ENCODE peak calls at places on chromosomes 12 and 14, in seven cellular contexts. K is C1 segment of cervical spinal cord, D is fibroblast of lung, J is left cardiac atrium, Q is HuH-7, Y is NCI-H2081, P is mucosa of descending colon. M is an unnamed sample.

GRCh38 chr12:10940389-10940788 is 1.3 kb upstream of the TAS2R14 start:
- DNase-seq in K (no peak), D (peak; percentile 94), J (no peak), Q (no peak), Y (no peak), P (no peak), M (no peak)

GRCh38 chr12:115191342-115191741 is 507.4 kb upstream of the TBX3 start:
- DNase-seq in K (no peak), D (no peak), J (no peak), Q (no peak), Y (no peak), P (no peak), M (no peak)

GRCh38 chr12:108724054-108724889 is 7.0 kb downstream of the CORO1C start:
- DNase-seq in K (no peak), D (peak; percentile 70), J (no peak), Q (no peak), Y (no peak), P (peak; percentile 37), M (peak; percentile 19)

GRCh38 chr12:112230136-112230535 is 104.8 kb downstream of the TRAFD1 start:
- DNase-seq in K (no peak), D (no peak), J (no peak), Q (no peak), Y (no peak), P (no peak), M (no peak)

GRCh38 chr14:26548431-26548830 is 49.4 kb downstream of the NOVA1 start:
- DNase-seq in K (no peak), D (no peak), J (no peak), Q (no peak), Y (no peak), P (no peak), M (no peak)

GRCh38 chr12:6362383-6362782 is 13.0 kb downstream of the SCNN1A start:
- DNase-seq in K (no peak), D (no peak), J (no peak), Q (no peak), Y (no peak), P (no peak), M (no peak)

GRCh38 chr12:56836317-56836716 is 73.2 kb downstream of the HSD17B6 start:
- DNase-seq in K (no peak), D (peak; percentile 29), J (peak; percentile 53), Q (no peak), Y (no peak), P (no peak), M (no peak)

GRCh38 chr12:64938179-64938578 is 113.7 kb downstream of the TBC1D30 start:
- DNase-seq in K (no peak), D (no peak), J (no peak), Q (no peak), Y (no peak), P (no peak), M (no peak)

GRCh38 chr12:49293056-49293956 is 1.6 kb upstream of the PRPH start:
- DNase-seq in K (no peak), D (no peak), J (peak; percentile 73), Q (no peak), Y (peak; percentile 62), P (peak; percentile 24), M (no peak)

GRCh38 chr14:31945701-31946100 is 131.4 kb upstream of the ARHGAP5 start:
- DNase-seq in K (no peak), D (no peak), J (no peak), Q (no peak), Y (no peak), P (peak; percentile 68), M (no peak)

GRCh38 chr14:93543766-93544165 is 113.0 kb downstream of the UNC79 start:
- DNase-seq in K (no peak), D (peak; percentile 14), J (no peak), Q (no peak), Y (peak; percentile 14), P (no peak), M (no peak)

GRCh38 chr12:24404086-24404815 is 454.8 kb upstream of the SOX5 start:
- DNase-seq in K (no peak), D (peak; percentile 61), J (no peak), Q (peak; percentile 8), Y (no peak), P (no peak), M (no peak)

GRCh38 chr12:130070017-130070653 is 92.1 kb upstream of the FZD10 start:
- DNase-seq in K (peak; percentile 57), D (no peak), J (peak; percentile 43), Q (no peak), Y (no peak), P (peak; percentile 7), M (no peak)

GRCh38 chr12:108821407-108822397 is 35.7 kb downstream of the SSH1 start:
- DNase-seq in K (no peak), D (peak; percentile 87), J (no peak), Q (no peak), Y (no peak), P (no peak), M (no peak)

GRCh38 chr14:35535794-35536112 is 1.8 kb downstream of the INSM2 start:
- DNase-seq in K (no peak), D (no peak), J (no peak), Q (no peak), Y (no peak), P (no peak), M (no peak)

GRCh38 chr14:101776315-101776714 is 14.8 kb downstream of the PPP2R5C start:
- DNase-seq in K (no peak), D (no peak), J (no peak), Q (no peak), Y (no peak), P (no peak), M (no peak)

GRCh38 chr12:1946311-1946710 is 27.9 kb upstream of the CACNA2D4 start:
- DNase-seq in K (no peak), D (peak; percentile 19), J (no peak), Q (no peak), Y (no peak), P (no peak), M (no peak)

GRCh38 chr12:25347716-25348261 is 97.1 kb upstream of the KRAS start:
- DNase-seq in K (no peak), D (peak; percentile 26), J (no peak), Q (no peak), Y (no peak), P (no peak), M (no peak)

GRCh38 chr12:91179315-91179714 is 3.3 kb downstream of the DCN start:
- DNase-seq in K (no peak), D (no peak), J (no peak), Q (no peak), Y (no peak), P (no peak), M (no peak)

GRCh38 chr12:49200882-49201594 is 12.2 kb upstream of the TUBA1A start:
- DNase-seq in K (no peak), D (peak; percentile 88), J (no peak), Q (no peak), Y (peak; percentile 83), P (no peak), M (no peak)